ENCODE peak calls at places on chromosomes 1 and 21, in six cellular contexts. L, T, X, P, K and G are unnamed samples.

GRCh38 chr1:172239894-172240293 is 180.6 kb upstream of the C1orf105 start:
- DNase-seq in T (no peak), K (no peak), X (no peak), L (no peak), P (no peak), G (no peak)

GRCh38 chr1:43890815-43891214 is 42.8 kb upstream of the ARTN start:
- DNase-seq in X (no peak), P (peak; percentile 32), T (no peak), L (no peak), K (no peak), G (no peak)

GRCh38 chr1:3015744-3016143 is 5.5 kb upstream of the ACTRT2 start:
- DNase-seq in P (no peak), K (no peak), L (no peak), X (no peak), T (no peak), G (no peak)

GRCh38 chr1:36389960-36390359 is 4.2 kb upstream of the STK40 start:
- DNase-seq in L (no peak), P (no peak), K (no peak), X (no peak), T (no peak), G (no peak)

GRCh38 chr21:39004776-39005605 is 178.3 kb downstream of the PSMG1 start:
- DNase-seq in K (peak; percentile 81), T (no peak), X (no peak), P (no peak), L (no peak), G (peak; percentile 90)

GRCh38 chr1:79042117-79042516 is 35.6 kb upstream of the ADGRL4 start:
- DNase-seq in X (no peak), P (peak; percentile 77), T (no peak), L (no peak), K (no peak), G (no peak)

GRCh38 chr1:30317921-30318320 is 405.5 kb downstream of the MATN1 start:
- DNase-seq in P (no peak), K (peak; percentile 28), T (no peak), L (no peak), X (no peak), G (no peak)

GRCh38 chr21:42012763-42013329 is 2.7 kb upstream of the ZBTB21 start:
- DNase-seq in L (no peak), P (peak; percentile 27), K (peak; percentile 42), T (no peak), X (no peak), G (no peak)

GRCh38 chr21:22352088-22352487 is 1353.9 kb downstream of the NCAM2 start:
- DNase-seq in K (no peak), X (no peak), L (no peak), T (no peak), P (no peak), G (no peak)

GRCh38 chr1:39609618-39610331 is 29.7 kb downstream of the HEYL start:
- DNase-seq in L (peak; percentile 77), K (peak; percentile 82), X (peak; percentile 68), T (peak; percentile 24), P (peak; percentile 34), G (peak; percentile 81)

GRCh38 chr1:162500805-162501204 is 3.2 kb downstream of the UHMK1 start:
- DNase-seq in T (no peak), L (no peak), P (no peak), K (no peak), X (no peak), G (no peak)

GRCh38 chr1:20446796-20447195 is 39.2 kb downstream of the CAMK2N1 start:
- DNase-seq in T (no peak), X (no peak), L (no peak), P (peak; percentile 58), K (no peak), G (no peak)

GRCh38 chr1:226111109-226111864 is 48.8 kb downstream of the H3-3A start:
- DNase-seq in K (no peak), X (peak; percentile 34), T (no peak), P (no peak), L (no peak), G (no peak)

GRCh38 chr1:93770640-93771039 is 89.0 kb upstream of the BCAR3 start:
- DNase-seq in L (no peak), X (no peak), P (peak; percentile 28), K (no peak), T (no peak), G (no peak)

GRCh38 chr1:9942399-9942938 is 722 bp downstream of the LZIC start:
- DNase-seq in P (peak; percentile 73), X (no peak), L (no peak), T (no peak), K (no peak), G (no peak)

GRCh38 chr1:183125279-183125999 is 60.6 kb upstream of the LAMC2 start:
- DNase-seq in P (no peak), L (no peak), T (no peak), X (no peak), K (no peak), G (no peak)

GRCh38 chr1:192477630-192478029 is 97.9 kb upstream of the RGS1 start:
- DNase-seq in K (no peak), X (no peak), L (no peak), P (peak; percentile 62), T (no peak), G (no peak)

GRCh38 chr1:116372186-116372585 is 858 bp upstream of the ATP1A1 start:
- DNase-seq in X (no peak), P (peak; percentile 47), T (no peak), K (no peak), L (no peak), G (peak; percentile 52)

GRCh38 chr1:23722652-23723051 is 20.6 kb upstream of the ELOA start:
- DNase-seq in X (no peak), L (no peak), K (no peak), P (no peak), T (no peak), G (no peak)

GRCh38 chr1:3369437-3370076 is 84.9 kb upstream of the ARHGEF16 start:
- DNase-seq in X (no peak), L (peak; percentile 55), T (peak; percentile 48), K (peak; percentile 96), P (peak; percentile 46), G (no peak)

GRCh38 chr1:234676103-234676594 is 66.2 kb upstream of the IRF2BP2 start:
- DNase-seq in T (peak; percentile 50), P (peak; percentile 62), X (peak; percentile 84), K (peak; percentile 91), L (peak; percentile 85), G (peak; percentile 86)

GRCh38 chr1:163083690-163084089 is 14.5 kb downstream of the RGS4 start:
- DNase-seq in K (no peak), L (no peak), X (no peak), P (peak; percentile 83), T (no peak), G (no peak)

GRCh38 chr1:147470079-147470478 is 71.2 kb upstream of the BCL9 start:
- DNase-seq in X (no peak), K (no peak), P (no peak), L (no peak), T (no peak), G (no peak)

GRCh38 chr1:205772607-205773032 is 2.7 kb downstream of the RAB29 start:
- DNase-seq in X (no peak), L (no peak), T (no peak), K (no peak), P (no peak), G (no peak)

GRCh38 chr21:40631201-40631600 is 215.8 kb downstream of the DSCAM start:
- DNase-seq in X (no peak), K (no peak), T (no peak), L (no peak), P (no peak), G (no peak)

GRCh38 chr1:94727846-94728715 is 92.1 kb upstream of the SLC44A3 start:
- DNase-seq in X (no peak), P (peak; percentile 94), L (no peak), K (peak; percentile 78), T (no peak), G (no peak)

GRCh38 chr1:230127105-230128054 is 60.3 kb downstream of the GALNT2 start:
- DNase-seq in K (no peak), T (no peak), L (no peak), P (no peak), X (no peak), G (no peak)

DNA sequence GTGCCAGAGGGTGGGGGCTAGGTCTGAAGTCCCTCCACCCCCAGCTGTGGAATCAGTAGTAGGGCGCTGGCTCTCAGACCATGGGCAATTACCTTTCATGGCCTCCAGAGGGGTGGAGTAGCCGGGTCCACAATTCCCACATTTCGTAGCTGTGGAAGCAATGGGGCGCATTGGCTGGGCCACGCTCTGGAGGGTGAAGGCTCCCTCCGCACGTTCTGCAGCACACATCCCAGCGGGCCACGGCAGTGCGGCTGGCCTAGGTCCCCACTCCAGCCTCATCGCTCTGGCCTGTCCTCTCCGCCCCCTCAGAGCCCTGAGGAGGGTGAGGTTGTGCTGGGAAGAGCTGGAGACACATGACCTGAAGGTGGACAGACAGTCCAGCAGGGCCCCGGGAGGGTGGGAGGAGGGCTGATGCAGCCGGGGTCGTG is 2.9 kb downstream of the SELENBP1 start:
- DNase-seq in X (no peak), T (no peak), L (no peak), K (no peak), P (no peak), G (peak; percentile 75)
- TF ChIP-seq CTCF in X (no peak), T (no peak), L (no peak), K (no peak), P (no peak), G (no peak)

DNA sequence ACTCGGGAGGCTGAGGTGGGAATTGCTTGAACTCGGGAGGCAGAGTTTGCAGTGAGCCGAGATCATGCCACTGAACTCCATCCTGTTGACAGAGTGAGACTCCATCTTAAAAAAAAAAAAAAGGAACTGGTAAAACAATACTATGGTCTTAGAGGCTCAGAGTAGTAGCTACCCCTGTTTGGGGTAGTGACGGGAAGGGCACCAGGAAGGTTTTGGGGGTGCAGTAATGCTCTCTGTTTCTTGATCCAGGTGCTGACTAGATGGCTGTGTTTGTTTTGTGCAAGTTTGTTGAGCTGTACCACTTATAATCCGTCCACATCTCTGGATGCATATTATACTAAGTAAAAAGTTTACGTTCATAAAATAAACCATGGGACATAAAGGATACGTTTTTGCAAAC is 765.8 kb upstream of the TPTE start:
- DNase-seq in X (no peak), L (no peak), P (no peak), T (no peak), K (peak; percentile 54), G (no peak)
- H3K9me3 ChIP-seq in X (no peaks in the 10 kb centered on the region), L (peaks cover 3% of the 10 kb centered on the region), P (peaks cover 42% of the 10 kb centered on the region), T (no peaks in the 10 kb centered on the region), K (no peaks in the 10 kb centered on the region), G (peaks cover 11% of the 10 kb centered on the region)

GRCh38 chr1:240492832-240493440 is 119.0 kb downstream of the GREM2 start:
- DNase-seq in P (no peak), T (no peak), L (peak; percentile 21), K (no peak), X (peak; percentile 59), G (peak; percentile 71)
- TF ChIP-seq CTCF in P (no peak), T (no peak), L (no peak), K (no peak), X (no peak), G (no peak)

GRCh38 chr21:14072761-14073535 is 137.8 kb downstream of the LIPI start:
- DNase-seq in P (no peak), X (no peak), T (no peak), L (no peak), K (no peak), G (peak; percentile 57)
- H3K9me3 ChIP-seq in P (no peaks in the 10 kb centered on the region), X (no peaks in the 10 kb centered on the region), T (no peaks in the 10 kb centered on the region), L (no peaks in the 10 kb centered on the region), K (no peaks in the 10 kb centered on the region), G (no peaks in the 10 kb centered on the region)

DNA sequence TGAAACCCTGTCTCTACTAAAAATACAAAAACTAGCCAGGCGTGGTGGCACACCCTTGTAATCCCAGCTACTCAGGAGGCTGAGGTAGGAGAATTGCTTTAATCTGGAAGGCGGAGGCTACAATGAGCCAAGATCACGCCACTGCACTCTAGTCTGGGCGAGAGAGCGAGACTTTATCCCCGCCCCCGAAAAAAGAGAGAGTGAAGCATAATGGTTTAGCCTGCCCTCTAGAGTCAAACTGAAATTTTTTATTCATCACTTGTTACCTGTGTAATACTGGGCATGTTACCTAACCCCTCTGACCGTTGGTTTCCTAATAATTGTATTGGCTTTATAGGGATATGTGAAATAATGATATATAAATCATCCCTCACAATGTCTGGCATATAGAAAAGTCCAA is 18.8 kb downstream of the GPR52 start:
- DNase-seq in K (no peak), L (no peak), P (no peak), X (no peak), T (no peak), G (no peak)
- TF ChIP-seq CTCF in K (no peak), L (no peak), P (no peak), X (no peak), T (no peak), G (no peak)